ENCODE peak calls at places on chromosomes 5 and 9, in five cellular contexts. E is IMR-90, Z is H1, F is neuronal stem cell, D is mesenchymal stem cell. Q is an unnamed sample.

GRCh38 chr9:89999534-90000370 is 394.9 kb downstream of the GADD45G start:
- DNase-seq in E (peak; percentile 55), Z (no peak), F (no peak), D (peak; percentile 88), Q (no peak)

GRCh38 chr5:173451031-173451430 is 122.8 kb upstream of the STC2 start:
- DNase-seq in E (peak; percentile 28), Z (peak; percentile 3), F (no peak), D (peak; percentile 47), Q (no peak)

GRCh38 chr5:174801798-174802197 is 77.4 kb downstream of the MSX2 start:
- DNase-seq in E (no peak), Z (no peak), F (no peak), D (no peak), Q (peak; percentile 17)

GRCh38 chr5:174535691-174536090 is 188.7 kb upstream of the MSX2 start:
- DNase-seq in E (peak; percentile 45), Z (no peak), F (peak; percentile 21), D (peak; percentile 53), Q (peak; percentile 86)

GRCh38 chr9:97578846-97579245 is 54.3 kb downstream of the TSTD2 start:
- DNase-seq in E (no peak), Z (no peak), F (no peak), D (no peak), Q (no peak)

GRCh38 chr5:98816574-98817222 is 43.2 kb downstream of the RGMB start:
- DNase-seq in E (no peak), Z (no peak), F (no peak), D (no peak), Q (peak; percentile 5)

GRCh38 chr9:124792976-124793594 is 16.2 kb downstream of the OLFML2A start:
- DNase-seq in E (peak; percentile 49), Z (no peak), F (no peak), D (peak; percentile 61), Q (no peak)

GRCh38 chr9:35070823-35071813 is 1.3 kb downstream of the VCP start:
- DNase-seq in E (peak; percentile 46), Z (no peak), F (no peak), D (no peak), Q (no peak)

GRCh38 chr9:129472651-129473102 is 148.2 kb downstream of the C9orf50 start:
- DNase-seq in E (no peak), Z (no peak), F (no peak), D (no peak), Q (no peak)

GRCh38 chr9:119137479-119137878 is 231.8 kb downstream of the BRINP1 start:
- DNase-seq in E (no peak), Z (no peak), F (no peak), D (no peak), Q (no peak)

GRCh38 chr5:165574140-165574539 is 2068.7 kb downstream of the MAT2B start:
- DNase-seq in E (no peak), Z (no peak), F (no peak), D (peak; percentile 16), Q (no peak)

GRCh38 chr9:128892223-128892892 is 10.4 kb downstream of the LRRC8A start:
- DNase-seq in E (peak; percentile 81), Z (no peak), F (no peak), D (peak; percentile 88), Q (no peak)

GRCh38 chr9:73038613-73039012 is 85.8 kb upstream of the ALDH1A1 start:
- DNase-seq in E (no peak), Z (no peak), F (no peak), D (peak; percentile 32), Q (no peak)

GRCh38 chr5:72166070-72166979 is 59.0 kb downstream of the MAP1B start:
- DNase-seq in E (peak; percentile 51), Z (no peak), F (no peak), D (no peak), Q (no peak)

GRCh38 chr5:177327539-177328522 is 16.1 kb upstream of the MXD3 start:
- DNase-seq in E (peak; percentile 33), Z (no peak), F (no peak), D (no peak), Q (no peak)

GRCh38 chr5:112885001-112885400 is 23.9 kb downstream of the SRP19 start:
- DNase-seq in E (no peak), Z (no peak), F (no peak), D (no peak), Q (no peak)

GRCh38 chr5:1948111-1948510 is 65.4 kb upstream of the IRX4 start:
- DNase-seq in E (no peak), Z (no peak), F (no peak), D (no peak), Q (no peak)

GRCh38 chr9:5336683-5337082 is 3.0 kb downstream of the RLN1 start:
- DNase-seq in E (no peak), Z (no peak), F (no peak), D (no peak), Q (no peak)

GRCh38 chr9:975740-976257 is 656 bp upstream of the DMRT3 start:
- DNase-seq in E (no peak), Z (no peak), F (no peak), D (no peak), Q (no peak)
- H2AFZ ChIP-seq in E (no peak overlapping the region), Z (no peak overlapping the region), F (peak overlapping the region; percentile 53), D (no peak overlapping the region), Q (no peak overlapping the region)

DNA sequence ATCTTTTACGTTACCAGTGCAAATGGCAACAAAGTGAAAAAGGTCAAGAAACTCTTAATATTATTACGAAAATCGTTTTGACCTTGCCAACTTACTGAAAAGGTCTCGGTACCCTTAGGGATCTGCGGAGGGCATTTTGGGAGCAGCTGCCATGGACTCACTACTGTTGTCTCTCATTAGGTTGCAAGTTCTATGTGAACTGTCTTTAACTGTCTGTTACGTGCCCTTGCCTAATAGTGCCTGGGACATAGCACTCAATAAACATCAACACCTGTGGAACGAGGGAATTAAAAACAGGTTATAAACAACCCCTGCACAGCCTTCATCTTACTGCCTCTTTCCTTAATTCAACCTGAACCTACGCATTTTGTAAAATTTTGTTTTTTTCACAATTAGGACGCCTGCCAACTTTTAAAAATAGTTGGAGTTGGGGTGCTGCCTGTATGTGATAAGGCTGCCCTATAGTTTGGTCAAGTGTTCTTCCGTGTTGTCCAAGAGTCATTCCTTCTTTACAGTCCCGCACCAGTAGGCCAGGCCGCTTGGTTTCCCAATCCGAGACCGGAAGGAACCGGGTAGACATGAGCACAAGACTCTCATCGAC is 527 bp upstream of the SREK1 start:
- DNase-seq in E (no peak), Z (no peak), F (no peak), D (no peak), Q (no peak)
- H2BK120ac ChIP-seq in E (peak overlapping the region; percentile 22), Z (no peak overlapping the region), F (no peak overlapping the region), D (no peak overlapping the region), Q (peak overlapping the region; percentile 73)

GRCh38 chr9:110894731-110895130 is 143.5 kb downstream of the LPAR1 start:
- DNase-seq in E (no peak), Z (no peak), F (no peak), D (no peak), Q (no peak)

GRCh38 chr9:110900451-110900850 is 137.8 kb downstream of the LPAR1 start:
- DNase-seq in E (peak; percentile 53), Z (no peak), F (no peak), D (no peak), Q (no peak)

GRCh38 chr9:110900917-110901316 is 137.4 kb downstream of the LPAR1 start:
- DNase-seq in E (peak; percentile 63), Z (no peak), F (no peak), D (no peak), Q (no peak)

GRCh38 chr9:110895141-110895912 is 142.9 kb downstream of the LPAR1 start:
- DNase-seq in E (no peak), Z (no peak), F (no peak), D (no peak), Q (no peak)

DNA sequence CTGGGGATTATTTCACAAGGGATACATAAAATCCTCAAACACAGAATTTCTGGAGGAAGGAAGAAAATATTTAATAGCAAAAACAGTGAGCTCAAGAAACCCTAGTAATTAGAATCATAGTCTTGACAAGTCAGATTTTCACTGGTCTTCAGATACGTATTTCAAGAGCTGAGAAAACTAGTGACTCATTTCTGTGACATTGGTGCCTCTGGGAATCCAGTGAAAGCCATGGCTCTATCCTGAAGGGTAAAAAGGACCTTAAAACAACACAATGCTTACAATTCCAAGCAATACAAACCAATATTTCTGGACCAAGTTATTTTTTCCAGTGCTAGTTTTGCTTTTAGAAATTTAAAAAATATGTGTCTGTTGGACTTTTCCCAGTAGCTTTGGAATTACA is 140.4 kb downstream of the LPAR1 start:
- DNase-seq in E (peak; percentile 40), Z (no peak), F (no peak), D (peak; percentile 49), Q (no peak)
- H3K4me3 ChIP-seq in E (no peak overlapping the region), Z (no peak overlapping the region), F (no peak overlapping the region), D (no peak overlapping the region), Q (no peak overlapping the region)

DNA sequence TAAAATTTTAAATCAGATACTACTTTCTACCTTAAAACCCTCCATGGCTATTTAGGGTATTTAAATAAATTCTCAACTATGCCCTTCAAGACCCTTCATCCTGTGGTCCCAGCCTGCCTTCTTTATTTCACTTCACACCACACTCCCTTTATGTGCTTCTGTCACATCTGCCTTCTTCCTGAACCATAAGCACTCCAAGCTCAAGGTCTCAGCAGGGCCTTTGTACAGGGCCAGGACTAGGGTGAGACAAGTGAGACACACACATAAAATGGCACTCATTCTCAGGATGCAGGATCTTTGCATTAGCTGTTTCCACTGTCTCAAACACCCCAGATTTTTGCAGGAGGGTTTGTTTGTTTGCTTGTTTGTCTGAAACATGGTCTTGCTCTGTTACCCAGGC is 7.6 kb downstream of the ITK start:
- DNase-seq in E (no peak), Z (no peak), F (no peak), D (no peak), Q (no peak)
- H2AFZ ChIP-seq in E (no peak overlapping the region), Z (no peak overlapping the region), F (no peak overlapping the region), D (no peak overlapping the region), Q (no peak overlapping the region)

GRCh38 chr9:113701741-113702422 is 174.2 kb upstream of the ZNF618 start:
- DNase-seq in E (no peak), Z (no peak), F (no peak), D (no peak), Q (no peak)

GRCh38 chr9:113702423-113702755 is 173.7 kb upstream of the ZNF618 start:
- DNase-seq in E (no peak), Z (no peak), F (no peak), D (no peak), Q (no peak)

GRCh38 chr9:113707953-113708695 is 168.0 kb upstream of the ZNF618 start:
- DNase-seq in E (no peak), Z (no peak), F (no peak), D (no peak), Q (no peak)

GRCh38 chr9:113705938-113706519 is 170.1 kb upstream of the ZNF618 start:
- DNase-seq in E (no peak), Z (no peak), F (no peak), D (no peak), Q (no peak)

GRCh38 chr9:113705306-113705937 is 170.7 kb upstream of the ZNF618 start:
- DNase-seq in E (no peak), Z (no peak), F (no peak), D (no peak), Q (no peak)
- H2BK120ac ChIP-seq in E (no peak overlapping the region), Z (peak overlapping the region; percentile 18), F (no peak overlapping the region), D (no peak overlapping the region), Q (no peak overlapping the region)